ENCODE peak calls at places on chromosomes 4 and X, in ten cellular contexts. B, M, X, G, I, Q, P, V, E and A are unnamed samples.

GRCh38 chr4:152095701-152096070 is 334.9 kb upstream of the GATB start:
- DNase-seq in Q (no peak), G (no peak), M (no peak), B (no peak), X (no peak), V (no peak), I (no peak), E (no peak), P (no peak), A (no peak)

GRCh38 chr4:139844459-139845036 is 178.9 kb downstream of the MGST2 start:
- DNase-seq in V (no peak), G (no peak), B (no peak), Q (no peak), E (no peak), X (no peak), M (no peak), I (no peak), P (no peak), A (no peak)

GRCh38 chrX:21875013-21875412 is 19.2 kb downstream of the YY2 start:
- DNase-seq in B (no peak), E (no peak), Q (no peak), P (no peak), I (no peak), G (peak), V (no peak), X (no peak), M (no peak), A (no peak)

GRCh38 chr4:165874799-165875371 is 1.8 kb downstream of the TLL1 start:
- DNase-seq in B (no peak), V (no peak), X (no peak), G (no peak), M (no peak), I (no peak), E (no peak), P (no peak), Q (no peak), A (no peak)

GRCh38 chr4:30716158-30716557 is 4.0 kb upstream of the PCDH7 start:
- DNase-seq in Q (no peak), M (no peak), B (no peak), E (no peak), P (no peak), V (no peak), G (peak), X (no peak), I (no peak), A (no peak)

GRCh38 chr4:114599231-114600065 is 841 bp downstream of the UGT8 start:
- DNase-seq in Q (no peak), M (no peak), G (no peak), P (no peak), X (peak), E (no peak), I (no peak), V (no peak), B (no peak), A (no peak)

GRCh38 chrX:106479920-106480319 is 131.9 kb upstream of the RADX start:
- DNase-seq in X (no peak), I (no peak), E (no peak), P (no peak), V (no peak), Q (no peak), B (no peak), M (no peak), G (no peak), A (no peak)

GRCh38 chrX:45699158-45699557 is 498.5 kb upstream of the DIPK2B start:
- DNase-seq in B (no peak), P (no peak), E (no peak), V (peak), I (no peak), Q (no peak), X (no peak), G (no peak), M (no peak), A (no peak)

GRCh38 chr4:2484993-2485392 is 16.1 kb downstream of the RNF4 start:
- DNase-seq in E (peak), B (peak), Q (peak), G (peak), X (peak), V (no peak), P (peak), I (peak), M (peak), A (peak)

GRCh38 chr4:10655968-10656367 is 28.6 kb downstream of the CLNK start:
- DNase-seq in Q (no peak), X (no peak), V (no peak), P (no peak), M (no peak), I (no peak), G (no peak), E (no peak), B (no peak), A (no peak)

GRCh38 chrX:139932077-139932900 is 564 bp downstream of the ATP11C start:
- DNase-seq in V (no peak), I (peak), E (peak), Q (no peak), P (peak), M (no peak), B (peak), G (peak), X (no peak), A (peak)

GRCh38 chr4:37555324-37555723 is 130.9 kb downstream of the RELL1 start:
- DNase-seq in I (no peak), P (no peak), M (no peak), V (no peak), B (no peak), E (no peak), X (no peak), G (no peak), Q (no peak), A (no peak)

GRCh38 chrX:103453655-103454054 is 65.6 kb downstream of the RAB40A start:
- DNase-seq in V (peak), I (no peak), Q (no peak), B (no peak), X (no peak), G (peak), P (no peak), M (no peak), E (no peak), A (no peak)

GRCh38 chr4:173424899-173425805 is 26.2 kb upstream of the SCRG1 start:
- DNase-seq in M (no peak), G (peak), P (no peak), V (no peak), X (no peak), I (no peak), Q (no peak), B (no peak), E (no peak), A (no peak)

GRCh38 chr4:2866891-2867290 is 23.2 kb downstream of the ADD1 start:
- DNase-seq in B (no peak), G (no peak), V (no peak), P (no peak), I (no peak), E (no peak), M (no peak), X (no peak), Q (no peak), A (no peak)

GRCh38 chrX:138914751-138915150 is 203.2 kb upstream of the FGF13 start:
- DNase-seq in B (no peak), X (no peak), V (no peak), P (no peak), Q (no peak), E (no peak), G (no peak), I (no peak), M (no peak), A (no peak)

GRCh38 chr4:26322349-26322748 is 1.5 kb downstream of the RBPJ start:
- DNase-seq in Q (no peak), M (no peak), E (no peak), P (no peak), X (no peak), I (no peak), G (no peak), V (no peak), B (no peak), A (no peak)

GRCh38 chr4:186693159-186693815 is 30.4 kb downstream of the FAT1 start:
- DNase-seq in Q (no peak), X (no peak), B (no peak), G (peak), V (peak), I (no peak), E (no peak), P (no peak), M (no peak), A (no peak)

GRCh38 chr4:122900314-122900713 is 22.1 kb downstream of the NUDT6 start:
- DNase-seq in I (no peak), M (no peak), X (no peak), B (no peak), P (no peak), E (no peak), G (no peak), V (no peak), Q (no peak), A (no peak)

GRCh38 chr4:187184513-187184912 is 460.9 kb upstream of the FAT1 start:
- DNase-seq in G (no peak), E (no peak), B (no peak), Q (no peak), P (no peak), I (no peak), X (no peak), V (no peak), M (no peak), A (no peak)

GRCh38 chr4:5554376-5554775 is 154.0 kb downstream of the EVC2 start:
- DNase-seq in B (no peak), X (no peak), G (no peak), P (no peak), Q (no peak), I (no peak), E (no peak), M (no peak), V (no peak), A (no peak)

GRCh38 chr4:184347251-184348239 is 126.8 kb downstream of the IRF2 start:
- DNase-seq in V (no peak), G (no peak), Q (no peak), X (no peak), I (peak), B (peak), M (no peak), P (no peak), E (no peak), A (no peak)

GRCh38 chr4:104649631-104650030 is 154.9 kb upstream of the CXXC4 start:
- DNase-seq in Q (no peak), X (no peak), P (no peak), E (no peak), V (no peak), I (no peak), M (no peak), G (no peak), B (no peak), A (no peak)

GRCh38 chr4:165299399-165300060 is 27.9 kb upstream of the MSMO1 start:
- DNase-seq in E (no peak), X (no peak), Q (no peak), I (no peak), B (no peak), G (no peak), M (no peak), V (no peak), P (no peak), A (no peak)

GRCh38 chr4:91448668-91449330 is 855.0 kb upstream of the GRID2 start:
- DNase-seq in X (no peak), M (no peak), I (no peak), B (no peak), Q (no peak), P (no peak), G (no peak), V (peak), E (no peak), A (no peak)

GRCh38 chr4:5866841-5867782 is 25.8 kb downstream of the CRMP1 start:
- DNase-seq in M (no peak), Q (no peak), B (peak), P (no peak), I (no peak), V (no peak), G (no peak), E (no peak), X (no peak), A (no peak)

GRCh38 chrX:103464071-103464773 is 55.1 kb downstream of the RAB40A start:
- DNase-seq in P (no peak), E (peak), Q (no peak), I (no peak), V (peak), M (no peak), B (peak), X (peak), G (peak), A (no peak)

GRCh38 chr4:3399277-3400194 is 42.2 kb upstream of the HGFAC start:
- DNase-seq in P (no peak), I (no peak), G (peak), V (no peak), E (no peak), Q (no peak), X (no peak), M (peak), B (peak), A (no peak)

GRCh38 chrX:15146515-15146914 is 123.4 kb downstream of the ASB9 start:
- DNase-seq in E (peak), V (no peak), M (no peak), B (peak), X (peak), G (peak), Q (no peak), P (no peak), I (no peak), A (no peak)

GRCh38 chr4:122874194-122874593 is 47.6 kb downstream of the FGF2 start:
- DNase-seq in P (no peak), V (no peak), I (no peak), E (no peak), Q (no peak), B (no peak), G (peak), X (no peak), M (no peak), A (no peak)

GRCh38 chr4:48341776-48342558 is 638 bp downstream of the SLAIN2 start:
- DNase-seq in V (no peak), G (peak), Q (no peak), E (peak), M (peak), P (no peak), X (peak), I (peak), B (peak), A (peak)

GRCh38 chr4:42302348-42302747 is 94.9 kb upstream of the SHISA3 start:
- DNase-seq in B (peak), G (no peak), V (no peak), Q (no peak), M (peak), I (no peak), P (no peak), E (no peak), X (no peak), A (no peak)

GRCh38 chr4:1855334-1856070 is 454 bp downstream of the LETM1 start:
- DNase-seq in P (no peak), V (no peak), G (no peak), B (peak), Q (no peak), M (no peak), X (peak), E (peak), I (no peak), A (no peak)

GRCh38 chrX:133987188-133987587 is 1.8 kb upstream of the GPC3 start:
- DNase-seq in E (no peak), I (no peak), X (no peak), V (no peak), P (no peak), Q (no peak), G (no peak), B (no peak), M (no peak), A (no peak)

GRCh38 chrX:108090474-108091265 is 672 bp downstream of the PSMD10 start:
- DNase-seq in G (peak), X (no peak), M (no peak), Q (no peak), I (no peak), P (no peak), B (peak), E (peak), V (peak), A (no peak)

GRCh38 chr4:29311231-29311630 is 1408.9 kb upstream of the PCDH7 start:
- DNase-seq in P (no peak), G (no peak), I (no peak), E (no peak), V (no peak), B (no peak), Q (no peak), M (no peak), X (no peak), A (no peak)

GRCh38 chrX:139093201-139093600 is 381.7 kb upstream of the FGF13 start:
- DNase-seq in E (no peak), G (peak), I (no peak), Q (no peak), P (no peak), B (no peak), V (no peak), M (no peak), X (no peak), A (no peak)

GRCh38 chrX:95076449-95076848 is 1402.4 kb downstream of the FAM133A start:
- DNase-seq in Q (no peak), P (no peak), B (peak), G (peak), X (no peak), I (no peak), E (no peak), V (no peak), M (no peak), A (no peak)

GRCh38 chr4:174154455-174154854 is 129.0 kb downstream of the FBXO8 start:
- DNase-seq in G (peak), V (peak), Q (no peak), P (no peak), M (no peak), B (no peak), E (no peak), X (no peak), I (no peak), A (no peak)

GRCh38 chr4:7073526-7074390 is 5.9 kb upstream of the GRPEL1 start:
- DNase-seq in X (no peak), Q (no peak), E (no peak), V (peak), P (no peak), M (peak), G (peak), B (peak), I (no peak), A (no peak)